ENCODE peak calls at places on chromosomes 11 and 22, in four cellular contexts. Z is K562, N is HepG2, A is SK-N-SH. K is an unnamed sample.
A peak's percentile ranks its signal among the peaks of the same experiment; 100 is the strongest.

GRCh38 chr11:102473543-102473942 is 21.0 kb upstream of the TMEM123 start:
- DNase-seq in A (no peak), N (no peak), Z (no peak), K (no peak)

GRCh38 chr22:24400726-24401596 is 26.4 kb upstream of the ADORA2A start:
- DNase-seq in Z (no peak), A (no peak), N (no peak), K (no peak)

GRCh38 chr11:8260202-8260996 is 3.3 kb downstream of the LMO1 start:
- DNase-seq in Z (no peak), N (no peak), A (no peak), K (no peak)

GRCh38 chr11:112219476-112220232 is 6.6 kb upstream of the PTS start:
- DNase-seq in A (peak; percentile 72), N (peak; percentile 72), Z (peak; percentile 84), K (peak; percentile 71)

GRCh38 chr11:61335355-61335710 is 2.3 kb downstream of the TKFC start:
- DNase-seq in A (no peak), N (no peak), Z (peak; percentile 75), K (no peak)

GRCh38 chr11:15651782-15652181 is 537.1 kb downstream of the INSC start:
- DNase-seq in N (no peak), Z (no peak), A (no peak), K (no peak)

GRCh38 chr11:111602865-111603632 is 800 bp downstream of the SIK2 start:
- DNase-seq in N (no peak), Z (peak; percentile 58), A (peak; percentile 74), K (no peak)

GRCh38 chr22:22789922-22790845 is 97.4 kb upstream of the IGLL5 start:
- DNase-seq in Z (no peak), A (no peak), N (no peak), K (no peak)

GRCh38 chr11:118290923-118291322 is 13.6 kb upstream of the CD3E start:
- DNase-seq in N (peak; percentile 74), Z (peak; percentile 30), A (no peak), K (peak; percentile 51)

GRCh38 chr11:108596701-108597100 is 3.1 kb upstream of the EXPH5 start:
- DNase-seq in A (no peak), Z (no peak), N (no peak), K (no peak)

GRCh38 chr11:12013771-12014170 is 5.3 kb upstream of the DKK3 start:
- DNase-seq in A (no peak), Z (no peak), N (no peak), K (no peak)

GRCh38 chr22:29641052-29641780 is 37.8 kb downstream of the NF2 start:
- DNase-seq in N (no peak), A (no peak), Z (no peak), K (no peak)

GRCh38 chr11:120759046-120759445 is 247.5 kb downstream of the GRIK4 start:
- DNase-seq in N (no peak), A (no peak), Z (no peak), K (no peak)

GRCh38 chr11:115132829-115133228 is 371.4 kb downstream of the CADM1 start:
- DNase-seq in Z (peak; percentile 15), N (peak; percentile 3), A (no peak), K (no peak)

GRCh38 chr11:118530683-118531596 is at the start of gene TMEM25:
- DNase-seq in Z (peak; percentile 70), A (peak; percentile 96), N (peak; percentile 32), K (no peak)

GRCh38 chr11:77093987-77094840 is 8.4 kb upstream of the OMP start:
- DNase-seq in N (no peak), Z (no peak), A (no peak), K (no peak)

GRCh38 chr11:33531743-33532181 is 168.9 kb downstream of the C11orf91 start:
- DNase-seq in A (no peak), Z (no peak), N (no peak), K (no peak)

GRCh38 chr11:10604340-10604748 is 35.9 kb upstream of the LYVE1 start:
- DNase-seq in N (peak; percentile 83), Z (no peak), A (no peak), K (no peak)

GRCh38 chr11:110463153-110463552 is 33.4 kb downstream of the FDX1 start:
- DNase-seq in N (no peak), A (peak; percentile 49), Z (peak; percentile 51), K (no peak)

DNA sequence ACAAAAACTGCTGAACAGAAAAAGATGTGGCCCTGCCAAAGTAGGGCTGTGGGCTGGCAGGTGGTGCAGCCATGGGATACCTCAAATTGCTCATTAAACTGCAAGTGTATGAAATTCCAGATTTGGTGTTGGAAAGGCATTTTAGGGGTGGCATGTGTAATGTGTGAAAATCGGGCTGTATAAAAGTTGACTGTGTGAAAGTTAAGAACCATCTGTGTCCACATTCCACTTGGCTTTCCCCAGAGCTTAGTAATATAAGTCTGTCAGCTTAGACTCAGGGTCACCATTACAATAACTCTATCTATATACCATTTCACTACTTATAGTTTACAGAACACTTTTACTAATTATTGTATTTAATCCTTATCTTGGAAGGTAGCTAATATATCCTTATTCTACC is 34.9 kb upstream of the FZD4 start:
- DNase-seq in N (no peak), Z (no peak), A (no peak), K (no peak)
- TF ChIP-seq YY1 in N (no peak), Z (no peak), A (no peak), K (no peak)

GRCh38 chr11:43580735-43581369 is 99.7 kb upstream of the HSD17B12 start:
- DNase-seq in Z (peak; percentile 15), N (no peak), A (peak; percentile 67), K (no peak)
- TF ChIP-seq ELF1 in Z (no peak), N (no peak), A (no peak), K (no peak)

DNA sequence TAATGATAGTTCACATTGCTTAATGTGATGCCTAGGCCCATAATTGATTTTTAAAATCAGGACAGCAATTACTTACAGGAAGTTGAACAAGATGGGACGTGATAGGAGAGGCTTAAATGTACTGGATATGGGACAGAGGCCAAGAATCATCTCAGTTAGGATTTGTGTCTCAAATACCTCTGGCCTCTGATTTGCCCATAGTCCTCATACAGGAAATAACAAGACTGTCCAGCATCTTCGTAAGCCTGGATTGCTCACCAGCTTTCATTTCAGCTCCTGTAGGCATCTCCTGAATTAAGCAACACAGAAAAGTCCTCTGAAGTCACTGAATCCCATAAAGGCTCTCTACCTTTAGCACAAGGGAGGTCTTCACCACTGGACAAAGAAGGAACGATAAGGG is at the start of gene MRGPRX3:
- DNase-seq in A (no peak), N (no peak), Z (no peak), K (no peak)
- TF ChIP-seq YY1 in A (no peak), N (no peak), Z (no peak), K (no peak)

GRCh38 chr11:65967329-65967934 is 5.9 kb downstream of the SART1 start:
- DNase-seq in A (no peak), Z (no peak), N (no peak), K (no peak)

GRCh38 chr11:65968600-65969482 is 7.3 kb downstream of the SART1 start:
- DNase-seq in Z (no peak), N (no peak), A (no peak), K (no peak)

GRCh38 chr11:65964906-65965305 is 3.4 kb downstream of the SART1 start:
- DNase-seq in N (no peak), A (no peak), Z (no peak), K (no peak)

GRCh38 chr11:65962136-65962564 is 616 bp downstream of the SART1 start:
- DNase-seq in N (no peak), Z (no peak), A (no peak), K (no peak)

GRCh38 chr11:65965986-65966762 is 4.6 kb downstream of the SART1 start:
- DNase-seq in A (no peak), N (no peak), Z (no peak), K (no peak)
- TF ChIP-seq ELF1 in A (no peak), N (no peak), Z (no peak), K (no peak)

DNA sequence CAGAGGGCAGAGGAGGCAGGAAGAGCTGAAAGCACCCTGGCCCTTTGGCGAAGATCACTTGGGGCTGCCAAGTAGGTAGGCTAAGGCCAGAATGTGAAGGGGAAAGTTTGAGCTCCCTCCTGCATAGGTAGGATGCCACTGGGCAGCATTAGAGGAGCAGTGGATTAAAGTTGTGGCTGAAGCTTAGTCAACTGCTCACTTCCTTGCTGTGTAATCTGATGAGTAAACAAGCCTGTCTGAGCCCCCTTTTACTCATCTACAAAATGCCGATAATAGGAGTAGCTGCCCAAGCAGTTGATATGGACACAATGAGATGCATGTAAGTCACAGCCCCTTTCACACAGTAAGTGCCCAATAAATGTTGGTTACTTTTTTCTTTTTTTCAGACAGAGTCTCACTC is 216.4 kb downstream of the MN1 start:
- DNase-seq in A (no peak), N (no peak), Z (no peak), K (no peak)
- TF ChIP-seq YY1 in A (no peak), N (no peak), Z (no peak), K (no peak)

DNA sequence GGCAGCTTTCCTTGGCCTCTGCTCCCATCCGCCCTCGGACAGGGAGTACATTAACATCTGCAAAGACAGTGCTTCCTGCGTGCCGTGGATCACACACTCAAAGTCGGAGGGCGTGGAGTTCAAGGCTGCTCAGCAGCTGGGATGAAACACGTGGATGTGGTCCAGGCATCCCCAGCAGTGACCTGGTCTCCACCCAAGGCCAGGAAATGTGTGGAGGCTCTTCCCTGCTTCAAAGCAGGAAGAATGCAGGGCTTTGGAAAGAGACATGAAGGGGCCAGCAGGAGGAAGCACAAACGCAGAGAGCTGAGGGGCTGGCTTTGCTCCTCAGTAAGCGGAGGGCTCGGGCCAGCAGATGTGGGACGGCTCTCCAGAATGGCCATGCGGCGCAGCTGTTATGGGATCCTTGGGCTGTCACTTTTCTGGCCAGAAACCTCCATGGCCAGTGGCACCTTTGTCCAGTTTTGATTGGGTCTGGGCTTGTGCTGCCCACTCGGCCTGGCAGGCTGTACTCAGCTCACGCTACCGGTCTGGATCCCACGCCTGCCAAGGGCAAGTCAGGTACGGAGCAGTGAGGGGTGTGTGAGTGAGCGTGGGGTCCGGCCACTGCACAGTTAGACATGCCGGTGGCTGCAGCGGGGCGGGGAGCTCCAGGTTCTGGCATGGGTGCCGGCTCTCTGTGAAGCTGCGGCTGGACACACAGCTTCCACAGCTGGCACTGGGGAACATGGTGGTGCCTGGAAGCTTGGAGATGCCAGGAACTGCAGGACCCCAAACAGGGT is 438.0 kb downstream of the TBC1D22A start:
- DNase-seq in N (no peak), Z (no peak), A (no peak), K (no peak)
- TF ChIP-seq ELF1 in N (no peak), Z (no peak), A (no peak), K (no peak)

GRCh38 chr11:5247479-5248192 is 2.0 kb downstream of the HBG1 start:
- DNase-seq in A (no peak), Z (peak; percentile 79), N (no peak), K (no peak)
- TF ChIP-seq YY1 in A (no peak), Z (no peak), N (no peak), K (no peak)

GRCh38 chr22:41350087-41350486 is 31.7 kb upstream of the TEF start:
- DNase-seq in Z (peak; percentile 40), A (no peak), N (no peak), K (no peak)
- TF ChIP-seq ELF1 in Z (no peak), A (no peak), N (no peak), K (no peak)

DNA sequence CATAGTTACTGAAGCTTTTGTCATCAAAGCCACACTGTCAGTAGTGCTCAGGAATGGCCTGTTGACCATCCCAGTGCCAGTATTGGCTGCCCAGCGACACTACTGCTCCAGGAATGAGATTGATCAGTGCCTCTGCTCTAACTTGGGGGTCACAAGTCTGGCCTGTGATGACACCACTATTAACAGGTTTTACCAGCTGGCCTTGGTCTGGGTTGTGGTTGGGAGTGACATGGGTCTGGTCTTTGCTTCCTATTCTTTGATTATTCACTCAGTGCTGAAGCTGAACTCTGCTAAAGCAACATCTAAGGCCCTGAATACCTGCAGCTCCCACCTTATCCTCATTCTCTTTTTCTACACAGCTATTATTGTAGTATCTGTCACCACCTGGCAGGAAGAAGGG is 21.5 kb downstream of the OR56B4 start:
- DNase-seq in Z (no peak), A (no peak), N (no peak), K (no peak)
- TF ChIP-seq YY1 in Z (no peak), A (no peak), N (no peak), K (no peak)

K was measured in HCT116.